ENCODE peak calls at places on chromosome 16, in six cellular contexts. T is Calu3, M is colonic mucosa, N is astrocyte of the spinal cord, B is HFF-Myc, V is kidney epithelial cell. Q is an unnamed sample.

GRCh38 chr16:27154573-27155521 is 48.5 kb upstream of the KDM8 start:
- DNase-seq in T (peak), M (peak), N (peak), B (peak), V (no peak), Q (peak)

GRCh38 chr16:19472487-19472886 is 49.4 kb downstream of the GDE1 start:
- DNase-seq in T (no peak), M (no peak), N (no peak), B (no peak), V (no peak), Q (no peak)

GRCh38 chr16:17404903-17405691 is 65.7 kb downstream of the XYLT1 start:
- DNase-seq in T (no peak), M (peak), N (peak), B (no peak), V (no peak), Q (peak)

GRCh38 chr16:24685539-24686432 is 43.7 kb upstream of the TNRC6A start:
- DNase-seq in T (peak), M (peak), N (peak), B (peak), V (peak), Q (peak)

GRCh38 chr16:3038256-3038655 is 1.5 kb upstream of the BICDL2 start:
- DNase-seq in T (peak), M (peak), N (no peak), B (no peak), V (no peak), Q (no peak)

GRCh38 chr16:57867000-57867561 is 64.8 kb upstream of the KIFC3 start:
- DNase-seq in T (no peak), M (no peak), N (no peak), B (no peak), V (no peak), Q (no peak)

GRCh38 chr16:86951831-86952598 is 365.2 kb downstream of the C16orf95 start:
- DNase-seq in T (no peak), M (no peak), N (peak), B (peak), V (peak), Q (peak)

GRCh38 chr16:77387075-77387474 is 47.8 kb downstream of the ADAMTS18 start:
- DNase-seq in T (peak), M (no peak), N (no peak), B (no peak), V (no peak), Q (no peak)

GRCh38 chr16:75099738-75100615 is 16.6 kb downstream of the LDHD start:
- DNase-seq in T (no peak), M (no peak), N (no peak), B (no peak), V (no peak), Q (no peak)

GRCh38 chr16:81869326-81869725 is 90.2 kb downstream of the PLCG2 start:
- DNase-seq in T (no peak), M (no peak), N (no peak), B (no peak), V (no peak), Q (no peak)

GRCh38 chr16:3755249-3755648 is 37.9 kb upstream of the TRAP1 start:
- DNase-seq in T (no peak), M (no peak), N (no peak), B (no peak), V (no peak), Q (no peak)

GRCh38 chr16:30721606-30722005 is 22.6 kb downstream of the SRCAP start:
- DNase-seq in T (no peak), M (no peak), N (no peak), B (no peak), V (no peak), Q (no peak)

GRCh38 chr16:74726736-74727135 is 26.1 kb upstream of the MLKL start:
- DNase-seq in T (no peak), M (peak), N (no peak), B (no peak), V (no peak), Q (no peak)

GRCh38 chr16:4682084-4682581 is 11.2 kb upstream of the NUDT16L1 start:
- DNase-seq in T (no peak), M (no peak), N (no peak), B (no peak), V (no peak), Q (no peak)

GRCh38 chr16:87160218-87160617 is 157.0 kb downstream of the C16orf95 start:
- DNase-seq in T (no peak), M (no peak), N (no peak), B (no peak), V (no peak), Q (no peak)

GRCh38 chr16:55046513-55046912 is 115.8 kb downstream of the IRX5 start:
- DNase-seq in T (no peak), M (no peak), N (no peak), B (no peak), V (no peak), Q (no peak)

GRCh38 chr16:61181982-61182381 is 854.3 kb downstream of the CDH8 start:
- DNase-seq in T (no peak), M (no peak), N (no peak), B (no peak), V (no peak), Q (no peak)

DNA sequence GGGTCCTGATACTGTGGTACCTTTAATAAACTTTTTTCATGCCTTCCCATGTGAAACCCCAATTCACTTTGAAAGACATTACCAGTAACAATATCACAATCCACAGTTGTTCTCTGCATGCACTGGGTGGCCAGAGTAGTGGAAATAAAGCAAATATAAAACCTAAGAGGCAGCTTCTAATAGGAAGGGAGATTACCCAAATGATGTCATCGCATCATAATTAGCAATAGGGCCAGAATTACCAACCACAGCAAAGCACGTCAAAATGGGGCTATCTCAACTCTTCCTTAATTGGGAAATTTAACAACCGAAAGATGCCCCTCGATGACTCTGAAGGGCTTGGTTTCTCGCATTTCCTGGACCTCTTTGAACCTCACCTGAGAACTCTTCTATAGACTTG is 224.8 kb downstream of the GRIN2A start:
- DNase-seq in T (no peak), M (no peak), N (no peak), B (no peak), V (no peak), Q (no peak)
- TF ChIP-seq CTCF in T (no peak), M (no peak), N (no peak), B (no peak), V (no peak), Q (no peak)

GRCh38 chr16:2006317-2006716 is 3.3 kb downstream of the ZNF598 start:
- DNase-seq in T (no peak), M (no peak), N (no peak), B (no peak), V (no peak), Q (no peak)

GRCh38 chr16:2003827-2004641 is 5.6 kb downstream of the ZNF598 start:
- DNase-seq in T (peak), M (peak), N (peak), B (no peak), V (peak), Q (peak)

GRCh38 chr16:2007081-2007836 is 2.4 kb downstream of the ZNF598 start:
- DNase-seq in T (no peak), M (no peak), N (no peak), B (no peak), V (no peak), Q (no peak)

GRCh38 chr16:2004795-2005517 is 4.7 kb downstream of the ZNF598 start:
- DNase-seq in T (no peak), M (no peak), N (no peak), B (no peak), V (no peak), Q (no peak)

DNA sequence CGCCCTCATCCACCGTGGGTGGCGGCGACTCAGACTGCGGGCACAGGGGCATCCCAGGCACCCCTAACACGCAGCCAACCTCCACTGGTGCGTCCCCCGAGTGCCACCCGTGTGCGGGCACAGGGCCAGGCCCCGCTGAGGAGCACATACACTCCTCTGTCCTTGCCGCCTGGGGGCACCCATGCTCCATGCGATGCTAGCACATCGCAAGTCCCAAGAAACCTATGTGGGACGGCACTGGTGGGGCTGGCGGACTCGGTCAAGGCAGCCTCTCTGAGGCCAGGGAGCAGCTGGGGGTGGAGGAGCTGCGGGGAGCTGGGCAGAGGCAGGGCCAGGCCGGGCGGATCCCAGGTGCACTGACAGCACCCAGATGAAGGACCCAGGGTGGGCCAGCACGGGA is 4.0 kb downstream of the ZNF598 start:
- DNase-seq in T (no peak), M (no peak), N (no peak), B (no peak), V (no peak), Q (no peak)
- TF ChIP-seq CTCF in T (no peak), M (no peak), N (no peak), B (no peak), V (peak), Q (peak)

GRCh38 chr16:8795096-8795495 is 2.3 kb downstream of the TMEM186 start:
- DNase-seq in T (no peak), M (no peak), N (no peak), B (no peak), V (no peak), Q (no peak)
- TF ChIP-seq CTCF in T (no peak), M (no peak), N (no peak), B (no peak), V (no peak), Q (no peak)

GRCh38 chr16:71885261-71885650 is 1.3 kb upstream of the ZNF821 start:
- DNase-seq in T (no peak), M (no peak), N (no peak), B (no peak), V (no peak), Q (no peak)

GRCh38 chr16:71880176-71880575 is 3.8 kb downstream of the ZNF821 start:
- DNase-seq in T (no peak), M (no peak), N (no peak), B (no peak), V (no peak), Q (no peak)

GRCh38 chr16:71883193-71883848 is 661 bp downstream of the ZNF821 start:
- DNase-seq in T (peak), M (peak), N (peak), B (no peak), V (no peak), Q (no peak)

GRCh38 chr16:71882505-71883192 is 1.3 kb downstream of the ZNF821 start:
- DNase-seq in T (peak), M (peak), N (peak), B (peak), V (no peak), Q (peak)

GRCh38 chr16:71883849-71884638 is at the start of gene ZNF821:
- DNase-seq in T (peak), M (peak), N (peak), B (peak), V (no peak), Q (peak)
- TF ChIP-seq CTCF in T (peak), M (peak), N (no peak), B (no peak), V (no peak), Q (peak)

GRCh38 chr16:11572301-11572995 is 14.3 kb downstream of the LITAF start:
- DNase-seq in T (no peak), M (no peak), N (no peak), B (no peak), V (no peak), Q (no peak)

GRCh38 chr16:11580451-11581086 is 6.2 kb downstream of the LITAF start:
- DNase-seq in T (no peak), M (no peak), N (no peak), B (no peak), V (no peak), Q (no peak)

GRCh38 chr16:11581677-11582076 is 5.0 kb downstream of the LITAF start:
- DNase-seq in T (no peak), M (no peak), N (no peak), B (no peak), V (no peak), Q (no peak)

GRCh38 chr16:11575223-11575589 is 11.5 kb downstream of the LITAF start:
- DNase-seq in T (no peak), M (no peak), N (no peak), B (no peak), V (no peak), Q (no peak)

DNA sequence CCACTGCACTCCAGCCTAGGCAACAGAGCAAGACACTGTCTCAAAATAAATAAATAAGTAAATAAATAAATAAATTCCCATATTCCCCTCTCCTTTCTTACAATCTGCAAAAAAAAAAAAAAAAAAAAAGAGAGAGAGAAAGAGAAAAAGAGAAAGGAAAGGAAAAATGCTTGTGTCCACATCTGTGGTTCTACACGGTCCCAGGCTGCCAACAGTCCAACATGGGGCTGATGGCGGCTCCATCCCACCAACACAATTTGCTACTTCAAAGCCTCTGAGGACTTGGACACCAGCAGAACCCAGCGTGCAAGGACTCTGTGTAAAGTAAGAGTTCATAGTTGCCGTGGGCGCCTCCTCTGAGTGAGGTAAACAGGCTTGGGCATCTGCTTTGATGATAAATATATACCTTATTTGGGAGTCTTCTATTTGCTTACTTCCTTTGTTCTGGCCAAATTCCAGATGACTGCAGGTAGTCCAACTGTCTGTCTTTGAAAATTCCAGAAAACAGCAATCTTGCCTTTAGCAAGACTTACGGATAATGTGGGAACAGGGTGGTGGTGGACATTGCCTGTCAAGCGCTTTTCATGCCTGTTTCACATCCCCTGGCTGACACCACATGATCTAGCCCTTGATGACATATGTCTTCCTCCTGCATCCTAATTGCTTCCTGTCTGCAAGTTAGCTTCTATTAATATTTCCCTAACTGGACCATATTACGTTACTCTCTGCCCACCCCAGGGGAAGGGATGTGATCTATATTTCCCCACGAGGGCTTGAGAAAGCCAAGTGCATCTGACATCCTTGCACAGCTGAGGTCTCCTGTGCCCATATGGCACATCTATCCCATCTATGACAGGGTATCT is 10.1 kb downstream of the LITAF start:
- DNase-seq in T (no peak), M (no peak), N (no peak), B (no peak), V (no peak), Q (no peak)
- TF ChIP-seq CTCF in T (no peak), M (no peak), N (no peak), B (no peak), V (no peak), Q (no peak)

GRCh38 chr16:7272567-7273158 is 60.0 kb upstream of the RBFOX1 start:
- DNase-seq in T (no peak), M (no peak), N (no peak), B (no peak), V (no peak), Q (no peak)

GRCh38 chr16:7270823-7271222 is 61.8 kb upstream of the RBFOX1 start:
- DNase-seq in T (no peak), M (no peak), N (no peak), B (no peak), V (no peak), Q (no peak)

GRCh38 chr16:7270006-7270405 is 62.6 kb upstream of the RBFOX1 start:
- DNase-seq in T (no peak), M (no peak), N (no peak), B (no peak), V (no peak), Q (no peak)

DNA sequence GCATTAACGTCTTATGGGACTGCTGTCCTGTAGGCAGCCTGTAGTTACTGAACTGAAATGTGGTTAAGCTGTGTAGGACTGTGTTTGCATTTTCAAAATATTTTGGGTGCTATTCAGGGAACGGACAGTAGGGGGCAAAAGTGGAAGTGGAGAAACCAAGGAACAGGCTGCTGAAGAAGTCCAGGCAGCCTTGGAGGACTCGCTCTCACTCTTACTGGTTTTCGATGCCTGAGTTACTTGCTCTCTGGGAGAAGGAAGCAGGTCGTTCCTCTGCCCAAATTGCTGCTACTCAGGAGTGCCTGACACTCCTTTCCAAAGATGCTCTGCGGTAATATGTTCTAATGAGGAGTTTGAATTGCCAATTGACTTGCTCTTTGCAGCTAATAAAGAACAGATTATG is 64.5 kb upstream of the RBFOX1 start:
- DNase-seq in T (peak), M (peak), N (no peak), B (no peak), V (no peak), Q (no peak)
- TF ChIP-seq CTCF in T (no peak), M (peak), N (peak), B (peak), V (peak), Q (peak)

GRCh38 chr16:85348065-85348840 is 236.0 kb upstream of the CIBAR2 start:
- DNase-seq in T (no peak), M (no peak), N (no peak), B (no peak), V (no peak), Q (no peak)

GRCh38 chr16:85346404-85347212 is 234.3 kb upstream of the CIBAR2 start:
- DNase-seq in T (no peak), M (no peak), N (no peak), B (no peak), V (no peak), Q (no peak)

GRCh38 chr16:85348921-85349334 is 236.7 kb upstream of the CIBAR2 start:
- DNase-seq in T (no peak), M (no peak), N (no peak), B (no peak), V (no peak), Q (no peak)

GRCh38 chr16:85345129-85345639 is 232.9 kb upstream of the CIBAR2 start:
- DNase-seq in T (no peak), M (no peak), N (no peak), B (no peak), V (no peak), Q (no peak)

DNA sequence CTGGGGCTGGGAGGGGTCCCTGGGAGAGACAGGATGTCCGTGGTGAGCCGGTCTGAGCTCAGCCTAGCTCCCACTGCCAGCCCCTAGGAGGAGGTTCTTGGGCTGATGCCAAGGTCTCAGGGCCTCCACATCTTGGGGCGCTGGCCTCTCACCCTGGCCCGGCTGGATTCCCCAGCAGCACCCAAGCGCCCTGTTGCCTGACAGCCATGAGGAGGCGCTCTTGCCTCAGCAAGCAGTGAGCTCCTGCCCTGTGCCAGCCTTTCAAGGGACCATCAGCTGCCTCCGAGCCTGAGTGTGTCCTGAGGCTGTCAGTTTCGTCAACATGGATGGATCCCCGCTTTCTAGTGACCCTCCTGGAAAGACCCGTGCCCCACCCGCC is 234.9 kb upstream of the CIBAR2 start:
- DNase-seq in T (peak), M (no peak), N (no peak), B (no peak), V (no peak), Q (peak)
- TF ChIP-seq CTCF in T (peak), M (no peak), N (peak), B (peak), V (no peak), Q (peak)

GRCh38 chr16:83205896-83206295 is 579.1 kb downstream of the CDH13 start:
- DNase-seq in T (no peak), M (no peak), N (peak), B (no peak), V (no peak), Q (no peak)

GRCh38 chr16:83199012-83199411 is 572.2 kb downstream of the CDH13 start:
- DNase-seq in T (no peak), M (no peak), N (no peak), B (no peak), V (no peak), Q (no peak)

DNA sequence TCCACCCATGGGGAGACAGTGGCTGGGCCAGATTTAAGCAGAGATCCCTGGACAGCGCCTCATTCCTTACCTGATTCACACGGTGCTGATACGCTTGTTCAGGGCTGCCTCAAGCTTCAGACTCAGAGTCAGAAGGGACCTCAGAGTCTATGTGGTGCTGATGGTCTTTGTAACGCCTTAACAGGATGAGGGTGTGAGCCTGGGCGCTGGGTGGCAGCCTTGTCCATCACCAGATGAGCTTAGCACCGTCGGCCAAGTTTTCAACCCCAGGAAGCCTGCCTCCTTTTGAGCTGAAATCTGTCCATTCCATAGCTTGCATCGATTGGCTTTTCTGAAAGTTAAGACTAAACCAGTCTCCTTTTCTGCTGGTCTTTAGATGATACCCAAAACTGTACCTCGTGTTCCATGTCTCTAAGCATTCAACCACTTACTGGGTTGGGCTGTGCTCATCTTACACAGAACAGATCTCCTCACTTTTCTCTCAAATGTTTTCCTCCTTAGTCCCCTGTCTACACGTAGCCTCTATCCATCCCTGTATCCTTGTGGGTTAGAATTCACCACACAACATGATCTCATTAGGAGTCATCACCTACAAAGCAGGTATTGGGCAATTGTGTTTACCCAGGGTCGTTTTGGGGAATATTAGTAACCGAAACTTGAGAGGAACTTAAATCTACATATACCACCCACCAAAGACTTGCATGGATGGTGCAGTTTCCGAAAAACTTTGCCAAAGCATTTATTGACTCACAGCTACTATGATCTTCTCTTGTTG is 573.4 kb downstream of the CDH13 start:
- DNase-seq in T (no peak), M (no peak), N (peak), B (no peak), V (no peak), Q (no peak)
- TF ChIP-seq CTCF in T (no peak), M (no peak), N (no peak), B (no peak), V (no peak), Q (no peak)

GRCh38 chr16:397736-398332 is 835 bp downstream of the NME4 start:
- DNase-seq in T (peak), M (peak), N (peak), B (peak), V (no peak), Q (peak)
- TF ChIP-seq CTCF in T (no peak), M (peak), N (peak), B (no peak), V (peak), Q (peak)

Q was measured in fibroblast of villous mesenchyme.